ENCODE peak calls at places on chromosomes 13 and 19, in six cellular contexts. O is T-helper 2 cell; V is activated naive CD4-positive, alpha-beta T cell treated with anti-CD3 and anti-CD28 coated beads, Interleukin-2, amount 10 ng/mL, durations not matched to agents 7 days and 5 days; G is NCI-H1105; A is DMS153; L is glutamatergic neuron. I is an unnamed sample.
A peak's percentile ranks its signal among the peaks of the same experiment; 100 is the strongest.

GRCh38 chr13:50969691-50970090 is 60.1 kb downstream of the RNASEH2B start:
- DNase-seq in G (no peak), V (no peak), L (peak; percentile 28), O (no peak), A (no peak), I (no peak)

GRCh38 chr19:48401277-48401676 is 7.8 kb downstream of the GRIN2D start:
- DNase-seq in A (peak; percentile 44), O (no peak), V (no peak), G (no peak), L (no peak), I (no peak)

GRCh38 chr19:10998045-10998533 is 37.3 kb downstream of the SMARCA4 start:
- DNase-seq in L (no peak), V (no peak), O (no peak), G (no peak), A (no peak), I (no peak)

GRCh38 chr13:87274209-87274819 is 396.9 kb upstream of the SLITRK5 start:
- DNase-seq in L (peak; percentile 47), O (no peak), G (peak; percentile 57), V (no peak), A (peak; percentile 42), I (no peak)

GRCh38 chr19:50214699-50215543 is 11.5 kb downstream of the MYH14 start:
- DNase-seq in G (no peak), L (no peak), V (no peak), A (peak; percentile 63), O (no peak), I (no peak)

GRCh38 chr19:22634450-22634827 is 315 bp downstream of the ZNF492 start:
- DNase-seq in O (no peak), V (no peak), A (no peak), G (no peak), L (no peak), I (no peak)

GRCh38 chr19:13978306-13978705 is 26.0 kb downstream of the DCAF15 start:
- DNase-seq in G (peak; percentile 81), V (no peak), O (no peak), L (peak; percentile 75), A (peak; percentile 81), I (peak; percentile 95)

GRCh38 chr19:58010507-58010906 is 7.9 kb upstream of the ZNF606 start:
- DNase-seq in L (no peak), V (no peak), A (no peak), O (no peak), G (peak; percentile 5), I (no peak)

GRCh38 chr13:96426160-96426559 is 336.3 kb downstream of the HS6ST3 start:
- DNase-seq in G (peak; percentile 55), O (no peak), A (peak; percentile 22), L (no peak), V (no peak), I (no peak)

GRCh38 chr19:15666883-15667282 is 6.0 kb upstream of the CYP4F12 start:
- DNase-seq in A (no peak), V (no peak), G (no peak), O (no peak), L (no peak), I (no peak)

GRCh38 chr13:40206241-40207109 is 460.0 kb downstream of the FOXO1 start:
- DNase-seq in V (peak; percentile 56), A (peak; percentile 3), G (no peak), O (no peak), L (no peak), I (no peak)

GRCh38 chr19:45876411-45877197 is 9.3 kb downstream of the IRF2BP1 start:
- DNase-seq in L (peak; percentile 37), A (no peak), G (no peak), V (peak; percentile 46), O (no peak), I (no peak)

GRCh38 chr13:87999141-87999765 is 328.1 kb downstream of the SLITRK5 start:
- DNase-seq in L (no peak), A (no peak), G (no peak), V (no peak), O (no peak), I (no peak)

GRCh38 chr19:49896863-49897621 is at the start of gene IL4I1:
- DNase-seq in L (no peak), V (peak; percentile 67), A (no peak), O (no peak), G (no peak), I (no peak)

GRCh38 chr19:10271543-10272086 is 695 bp downstream of the ICAM1 start:
- DNase-seq in V (peak; percentile 38), O (no peak), G (no peak), A (no peak), L (no peak), I (no peak)

GRCh38 chr13:95644611-95645052 is at the start of gene DZIP1:
- DNase-seq in G (peak; percentile 51), O (no peak), L (peak; percentile 87), V (peak; percentile 57), A (peak; percentile 44), I (no peak)

I was measured in esophagus muscularis mucosa.